ENCODE peak calls at places on chromosomes 6 and 20, in four cellular contexts. U is psoas muscle, C is astrocyte, N is prostate gland. A is an unnamed sample. For H3K9me3, the result is how much of the 10 kb centered on the place peaks cover.

GRCh38 chr6:108592371-108593337 is 31.9 kb downstream of the FOXO3 start:
- DNase-seq in U (peak), C (peak), N (peak), A (peak)

GRCh38 chr6:39003488-39003887 is 45.1 kb upstream of the GLP1R start:
- DNase-seq in U (no peak), C (no peak), N (no peak), A (no peak)

GRCh38 chr6:139779988-139780774 is 405.7 kb upstream of the CITED2 start:
- DNase-seq in U (no peak), C (no peak), N (no peak), A (no peak)

GRCh38 chr6:131755597-131755996 is 44.8 kb upstream of the CTAGE9 start:
- DNase-seq in U (no peak), C (peak), N (no peak), A (peak)

GRCh38 chr20:58810116-58810878 is 40.4 kb downstream of the GNAS-AS1 start:
- DNase-seq in U (no peak), C (peak), N (no peak), A (peak)

GRCh38 chr6:169420912-169421543 is 167.4 kb upstream of the THBS2 start:
- DNase-seq in U (no peak), C (no peak), N (no peak), A (no peak)

GRCh38 chr20:8515810-8516435 is 383.9 kb downstream of the PLCB1 start:
- DNase-seq in U (no peak), C (no peak), N (no peak), A (no peak)

GRCh38 chr6:74409447-74409846 is 713.4 kb downstream of the CD109 start:
- DNase-seq in U (no peak), C (peak), N (no peak), A (peak)

GRCh38 chr20:59297641-59298040 is 2.8 kb upstream of the EDN3 start:
- DNase-seq in U (no peak), C (no peak), N (no peak), A (no peak)

GRCh38 chr6:27472182-27472616 is 706 bp downstream of the ZNF184 start:
- DNase-seq in U (peak), C (peak), N (peak), A (peak)

GRCh38 chr20:35146299-35146921 is 726 bp downstream of the EDEM2 start:
- DNase-seq in U (no peak), C (no peak), N (no peak), A (peak)

GRCh38 chr6:121691126-121691540 is 255.7 kb downstream of the GJA1 start:
- DNase-seq in U (no peak), C (peak), N (no peak), A (peak)

GRCh38 chr6:157535354-157536217 is 154.6 kb downstream of the ZDHHC14 start:
- DNase-seq in U (no peak), C (peak), N (no peak), A (peak)

GRCh38 chr6:7173843-7174503 is 66.2 kb downstream of the RREB1 start:
- DNase-seq in U (no peak), C (no peak), N (no peak), A (no peak)

GRCh38 chr20:39716796-39717341 is 754.7 kb downstream of the DHX35 start:
- DNase-seq in U (no peak), C (peak), N (no peak), A (no peak)

GRCh38 chr6:28488916-28489365 is 26.7 kb downstream of the GPX6 start:
- DNase-seq in U (no peak), C (peak), N (no peak), A (peak)

GRCh38 chr20:24683676-24684075 is 214.2 kb downstream of the SYNDIG1 start:
- DNase-seq in U (no peak), C (no peak), N (no peak), A (no peak)

GRCh38 chr6:130183271-130184222 is 39.2 kb downstream of the SAMD3 start:
- DNase-seq in U (no peak), C (no peak), N (no peak), A (no peak)

GRCh38 chr6:20447157-20447556 is 45.5 kb downstream of the E2F3 start:
- DNase-seq in U (no peak), C (no peak), N (no peak), A (no peak)

GRCh38 chr6:151721671-151722070 is 85.8 kb upstream of the ESR1 start:
- DNase-seq in U (no peak), C (no peak), N (no peak), A (no peak)

GRCh38 chr6:12102350-12102749 is 90.2 kb downstream of the HIVEP1 start:
- DNase-seq in U (no peak), C (no peak), N (no peak), A (no peak)

GRCh38 chr6:41747256-41748101 is at the start of gene PGC:
- DNase-seq in U (no peak), C (no peak), N (peak), A (peak)

GRCh38 chr6:168538892-168539811 is 98.2 kb downstream of the SMOC2 start:
- DNase-seq in U (no peak), C (no peak), N (no peak), A (no peak)

GRCh38 chr6:132683543-132683942 is 24.6 kb upstream of the TAAR1 start:
- DNase-seq in U (no peak), C (peak), N (no peak), A (peak)

GRCh38 chr20:9838378-9839295 is at the start of gene PAK5:
- DNase-seq in U (no peak), C (peak), N (peak), A (peak)

GRCh38 chr6:107641500-107641931 is 151.6 kb downstream of the SOBP start:
- DNase-seq in U (peak), C (no peak), N (no peak), A (no peak)

GRCh38 chr6:154243793-154244768 is 112.5 kb downstream of the IPCEF1 start:
- DNase-seq in U (no peak), C (no peak), N (no peak), A (no peak)

GRCh38 chr6:3270258-3270657 is 11.5 kb downstream of the PSMG4 start:
- DNase-seq in U (no peak), C (no peak), N (no peak), A (no peak)

GRCh38 chr6:106084106-106084963 is 1.8 kb upstream of the PRDM1 start:
- DNase-seq in U (peak), C (peak), N (no peak), A (peak)

GRCh38 chr20:25361287-25361683 is 29.4 kb downstream of the ABHD12 start:
- DNase-seq in U (no peak), C (peak), N (no peak), A (no peak)

GRCh38 chr6:14889172-14889571 is 356.7 kb upstream of the JARID2 start:
- DNase-seq in U (no peak), C (no peak), N (peak), A (no peak)

GRCh38 chr6:33746651-33747100 is at the start of gene IP6K3:
- DNase-seq in U (peak), C (no peak), N (no peak), A (no peak)

GRCh38 chr20:37892001-37892400 is 10.9 kb upstream of the VSTM2L start:
- DNase-seq in U (no peak), C (no peak), N (peak), A (no peak)

GRCh38 chr20:29427201-29428060 is 1830.0 kb upstream of the DEFB115 start:
- DNase-seq in U (no peak), C (no peak), N (no peak), A (no peak)
- H3K4me3 ChIP-seq in U (no peak), C (no peak), N (no peak), A (no peak)

DNA sequence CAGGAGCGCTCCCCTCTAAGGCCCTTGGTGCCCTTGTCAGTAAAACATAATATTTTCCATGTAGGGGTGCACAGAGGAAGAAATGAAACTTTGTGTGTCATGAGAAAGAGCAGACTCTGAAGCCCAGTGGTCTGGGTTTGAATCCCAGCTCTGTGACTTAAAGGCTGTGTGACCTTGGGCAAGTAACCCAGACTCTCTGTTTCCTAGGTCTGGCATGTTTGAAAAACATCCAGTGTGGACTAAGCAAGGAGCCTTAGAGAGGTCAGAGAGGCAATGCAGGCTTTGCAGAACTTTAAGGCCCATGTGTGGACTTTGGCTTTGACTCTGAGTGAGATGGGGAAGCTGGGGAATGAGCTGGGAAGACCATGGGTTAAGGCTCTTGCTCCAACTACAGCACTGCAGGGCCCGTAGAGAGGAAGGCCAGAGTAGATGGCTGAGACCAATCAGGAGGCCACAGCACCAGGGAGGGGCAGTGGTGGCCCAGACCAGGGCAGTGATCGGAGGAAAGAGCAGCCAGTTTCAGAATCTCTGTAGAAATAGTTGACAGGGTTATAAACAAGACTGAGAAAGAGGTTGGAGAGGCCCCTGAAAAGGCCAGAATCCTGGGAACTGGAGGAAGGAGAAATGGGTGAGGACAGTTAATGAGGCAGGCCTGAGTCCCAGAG is 18.2 kb downstream of the ADA start:
- DNase-seq in U (no peak), C (no peak), N (no peak), A (no peak)
- H3K9me3 ChIP-seq in U (under half), C (under half), N (under half), A (under half)

GRCh38 chr20:21398505-21399057 is 1.3 kb upstream of the NKX2-4 start:
- DNase-seq in U (no peak), C (no peak), N (no peak), A (no peak)

GRCh38 chr20:21396921-21397340 is 395 bp downstream of the NKX2-4 start:
- DNase-seq in U (no peak), C (no peak), N (no peak), A (peak)

GRCh38 chr20:21396045-21396893 is 1.1 kb downstream of the NKX2-4 start:
- DNase-seq in U (no peak), C (no peak), N (no peak), A (no peak)

GRCh38 chr20:21398109-21398480 is 769 bp upstream of the NKX2-4 start:
- DNase-seq in U (no peak), C (no peak), N (no peak), A (no peak)

GRCh38 chr20:21397341-21398108 is at the start of gene NKX2-4:
- DNase-seq in U (no peak), C (no peak), N (no peak), A (no peak)
- H3K4me3 ChIP-seq in U (peak), C (no peak), N (no peak), A (no peak)

GRCh38 chr6:15957655-15958169 is 171.2 kb upstream of the MYLIP start:
- DNase-seq in U (no peak), C (no peak), N (no peak), A (no peak)
- H3K9me3 ChIP-seq in U (under half), C (under half), N (under half), A (under half)

GRCh38 chr6:47031656-47032055 is 10.5 kb downstream of the ADGRF1 start:
- DNase-seq in U (no peak), C (no peak), N (no peak), A (no peak)

GRCh38 chr6:47029865-47030561 is 12.1 kb downstream of the ADGRF1 start:
- DNase-seq in U (no peak), C (no peak), N (no peak), A (no peak)

GRCh38 chr6:47026679-47027078 is 15.5 kb downstream of the ADGRF1 start:
- DNase-seq in U (no peak), C (no peak), N (no peak), A (no peak)

GRCh38 chr6:47027315-47027714 is 14.8 kb downstream of the ADGRF1 start:
- DNase-seq in U (no peak), C (no peak), N (no peak), A (no peak)

DNA sequence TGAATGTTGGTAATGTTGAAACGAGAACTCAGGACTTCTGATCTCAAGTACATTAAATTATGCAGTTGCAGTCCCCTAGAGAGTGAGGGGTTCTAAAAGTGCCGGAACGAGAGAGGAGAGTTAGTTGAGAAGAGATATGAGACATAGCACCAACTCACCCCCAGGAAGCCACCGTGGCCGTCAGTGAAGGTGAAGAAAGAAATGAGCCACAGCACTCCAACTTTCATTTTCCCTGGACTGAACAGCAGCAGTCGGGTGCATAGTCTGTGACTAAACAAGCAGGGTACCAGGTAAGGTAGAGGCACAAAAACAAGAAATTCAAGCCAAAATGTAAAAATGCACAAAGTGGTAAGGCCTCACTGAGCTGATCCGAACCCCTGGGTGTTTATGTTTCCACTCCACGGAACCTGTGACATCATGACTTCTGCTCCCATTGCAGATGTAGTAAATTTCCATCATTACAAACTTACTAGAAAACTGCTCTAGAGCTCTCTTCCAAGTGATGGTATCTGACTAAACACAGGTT is 13.2 kb downstream of the ADGRF1 start:
- DNase-seq in U (no peak), C (no peak), N (no peak), A (no peak)
- H3K4me3 ChIP-seq in U (no peak), C (no peak), N (no peak), A (no peak)

DNA sequence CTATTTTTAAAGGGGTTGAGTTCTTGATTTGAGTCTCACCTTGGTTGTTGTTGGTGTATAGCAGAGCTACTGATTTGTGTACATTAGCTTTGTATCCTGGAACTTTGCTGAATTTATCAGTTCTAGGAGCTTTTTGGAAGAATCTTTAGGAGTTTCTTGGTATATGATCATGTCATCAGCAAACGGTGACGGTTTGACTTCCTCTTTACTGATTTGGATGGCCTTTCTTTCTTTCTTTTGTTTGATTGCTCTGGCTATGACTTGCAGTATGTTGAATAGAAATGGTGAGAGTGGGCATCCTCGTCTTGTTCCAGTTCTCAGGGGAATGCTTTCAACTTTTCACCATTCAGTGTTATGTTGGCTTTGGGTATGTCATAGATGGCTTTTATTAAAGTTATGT is 64.0 kb downstream of the CDYL start:
- DNase-seq in U (no peak), C (no peak), N (no peak), A (no peak)
- H3K9me3 ChIP-seq in U (under half), C (under half), N (under half), A (under half)

DNA sequence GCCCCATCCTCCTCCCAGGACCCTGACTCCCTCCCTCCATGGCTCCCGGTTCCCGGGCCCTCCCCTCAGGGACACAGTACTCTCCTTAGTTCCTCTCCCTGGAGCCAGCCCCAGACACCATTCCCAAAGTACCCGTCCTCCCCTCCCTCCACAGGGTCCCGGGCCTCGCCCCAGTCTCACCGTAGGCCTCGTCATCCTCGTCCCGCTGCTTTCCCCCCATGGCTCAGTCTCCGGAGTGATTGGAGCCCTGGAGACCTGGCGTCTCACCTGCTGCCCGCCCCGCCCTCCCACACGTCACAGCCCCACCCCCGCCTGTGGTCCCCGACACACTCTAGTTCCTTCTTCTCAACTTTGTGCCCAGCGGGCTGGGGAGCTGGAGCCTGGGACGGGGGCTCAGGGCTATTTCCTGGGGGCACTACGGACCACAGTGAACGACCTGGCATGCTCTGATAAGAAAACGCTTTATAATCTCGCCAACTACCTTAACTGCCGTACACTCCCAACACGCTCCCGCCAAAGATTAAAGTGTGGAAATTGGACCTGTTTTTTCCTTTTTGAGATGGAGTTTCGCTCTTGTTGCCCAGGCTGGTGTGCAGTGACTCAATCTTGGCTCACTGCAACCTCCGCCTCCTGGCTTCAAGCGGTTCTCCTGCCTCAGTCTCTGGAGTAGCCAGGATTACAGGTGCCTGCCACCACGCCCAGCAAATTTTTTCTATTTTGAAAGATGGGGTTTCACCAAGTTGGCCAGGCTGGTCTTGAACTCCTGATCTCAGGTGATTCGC is at the start of gene SLC44A4:
- DNase-seq in U (no peak), C (no peak), N (peak), A (no peak)
- H3K4me3 ChIP-seq in U (no peak), C (no peak), N (peak), A (no peak)

GRCh38 chr20:31237763-31238162 is 19.7 kb upstream of the DEFB115 start:
- DNase-seq in U (no peak), C (no peak), N (no peak), A (no peak)
- H3K9me3 ChIP-seq in U (half or more), C (under half), N (under half), A (under half)

GRCh38 chr6:166625356-166625755 is 1.7 kb downstream of the RPS6KA2 start:
- DNase-seq in U (no peak), C (no peak), N (no peak), A (peak)
- H3K4me3 ChIP-seq in U (peak), C (peak), N (no peak), A (peak)

A was measured in adipocyte.